ENCODE peak calls at places on chromosomes 13 and 19, in four cellular contexts. W is progenitor cell of endocrine pancreas, T is AG20443, Y is ELF-1. L is an unnamed sample.

GRCh38 chr19:46678110-46678732 is 17.2 kb upstream of the DACT3 start:
- DNase-seq in W (no peak), T (peak), Y (peak), L (no peak)

GRCh38 chr19:18233224-18233825 is 7.1 kb upstream of the PDE4C start:
- DNase-seq in W (peak), T (peak), Y (peak), L (peak)

GRCh38 chr13:73416093-73416492 is 357.3 kb downstream of the KLF5 start:
- DNase-seq in W (no peak), T (peak), Y (no peak), L (no peak)

GRCh38 chr19:33344210-33344609 is 29.3 kb upstream of the CEBPG start:
- DNase-seq in W (no peak), T (peak), Y (peak), L (no peak)

GRCh38 chr13:105471683-105472082 is 1063.8 kb downstream of the EFNB2 start:
- DNase-seq in W (no peak), T (peak), Y (no peak), L (no peak)

GRCh38 chr19:52993342-52994178 is 20.2 kb upstream of the ERVV-1 start:
- DNase-seq in W (peak), T (peak), Y (peak), L (peak)

GRCh38 chr19:47661161-47661560 is 52.1 kb upstream of the EHD2 start:
- DNase-seq in W (no peak), T (no peak), Y (no peak), L (no peak)

GRCh38 chr13:22483276-22483675 is 697.5 kb upstream of the SGCG start:
- DNase-seq in W (no peak), T (no peak), Y (no peak), L (no peak)

GRCh38 chr13:47332149-47332548 is 435.3 kb upstream of the HTR2A start:
- DNase-seq in W (no peak), T (peak), Y (no peak), L (no peak)

GRCh38 chr19:1038995-1039645 is 787 bp upstream of the ABCA7 start:
- DNase-seq in W (no peak), T (no peak), Y (peak), L (no peak)

GRCh38 chr19:40418040-40418439 is 4.9 kb upstream of the PRX start:
- DNase-seq in W (no peak), T (no peak), Y (no peak), L (no peak)

GRCh38 chr19:13841339-13842293 is 35.3 kb upstream of the NANOS3 start:
- DNase-seq in W (no peak), T (peak), Y (peak), L (no peak)

GRCh38 chr19:17379221-17379631 is 2.1 kb upstream of the PLVAP start:
- DNase-seq in W (no peak), T (no peak), Y (peak), L (no peak)

GRCh38 chr19:39969681-39970423 is 1.1 kb upstream of the PSMC4 start:
- DNase-seq in W (no peak), T (no peak), Y (no peak), L (no peak)

GRCh38 chr19:6065685-6066365 is 44.5 kb downstream of the RFX2 start:
- DNase-seq in W (no peak), T (peak), Y (no peak), L (no peak)

GRCh38 chr19:6228523-6229215 is 51.1 kb downstream of the MLLT1 start:
- DNase-seq in W (no peak), T (no peak), Y (peak), L (no peak)

GRCh38 chr19:55115446-55116065 is 1.9 kb downstream of the PPP1R12C start:
- DNase-seq in W (no peak), T (no peak), Y (no peak), L (peak)